ENCODE peak calls at places on chromosomes 11 and 22, in four cellular contexts. R, L, K and D are unnamed samples.

GRCh38 chr11:126791991-126792390 is 208.6 kb downstream of the KIRREL3 start:
- DNase-seq in R (no peak), K (no peak), L (no peak), D (no peak)

GRCh38 chr11:64854534-64855502 is 10.4 kb upstream of the CDC42BPG start:
- DNase-seq in R (no peak), K (peak), L (peak), D (no peak)

GRCh38 chr22:46055176-46055850 is 78.4 kb upstream of the WNT7B start:
- DNase-seq in R (no peak), L (no peak), K (no peak), D (no peak)

GRCh38 chr11:72002841-72003775 is 4.4 kb downstream of the IL18BP start:
- DNase-seq in R (no peak), L (no peak), K (no peak), D (no peak)

GRCh38 chr11:78645226-78646202 is 70.8 kb upstream of the NARS2 start:
- DNase-seq in L (peak), K (peak), R (no peak), D (peak)

GRCh38 chr22:49926916-49927315 is 8.5 kb downstream of the CRELD2 start:
- DNase-seq in R (no peak), L (no peak), K (no peak), D (no peak)

GRCh38 chr11:119051440-119052162 is 5.4 kb downstream of the HYOU1 start:
- DNase-seq in R (no peak), K (no peak), L (no peak), D (peak)

GRCh38 chr11:78807351-78807750 is 232.7 kb upstream of the NARS2 start:
- DNase-seq in R (no peak), K (no peak), L (no peak), D (no peak)

GRCh38 chr22:23070418-23071162 is at the start of gene GNAZ:
- DNase-seq in K (no peak), L (no peak), R (no peak), D (peak)

GRCh38 chr11:62707277-62707771 is at the start of the genes BSCL2 and GNG3:
- DNase-seq in K (no peak), R (no peak), L (no peak), D (no peak)

GRCh38 chr11:76838422-76839068 is 22.2 kb upstream of the ACER3 start:
- DNase-seq in R (no peak), L (no peak), K (peak), D (no peak)

GRCh38 chr11:92453055-92453454 is 228.4 kb downstream of the FAT3 start:
- DNase-seq in R (no peak), K (peak), L (no peak), D (no peak)

GRCh38 chr22:30290679-30291333 is 1.5 kb upstream of the CASTOR1 start:
- DNase-seq in L (no peak), R (no peak), K (no peak), D (no peak)